ENCODE peak calls at places on chromosomes 3 and 15, in five cellular contexts. One of them, this sample, is unnamed.

GRCh38 chr15:27796405-27797085 is 302.6 kb downstream of the OCA2 start:
- DNase-seq in heart right ventricle: no peak
- DNase-seq in SJSA1: no peak
- DNase-seq in Caki2: no peak
- DNase-seq in body of pancreas: no peak
- DNase-seq in this sample: no peak

GRCh38 chr3:17320266-17320665 is 422.2 kb downstream of the TBC1D5 start:
- DNase-seq in heart right ventricle: no peak
- DNase-seq in SJSA1: no peak
- DNase-seq in Caki2: no peak
- DNase-seq in body of pancreas: no peak
- DNase-seq in this sample: no peak

GRCh38 chr15:63260786-63261185 is 16.6 kb upstream of the APH1B start:
- DNase-seq in heart right ventricle: no peak
- DNase-seq in SJSA1: no peak
- DNase-seq in Caki2: no peak
- DNase-seq in body of pancreas: no peak
- DNase-seq in this sample: no peak

GRCh38 chr3:166829896-166830295 is 550.2 kb downstream of the ZBBX start:
- DNase-seq in heart right ventricle: no peak
- DNase-seq in SJSA1: no peak
- DNase-seq in Caki2: peak; percentile 69
- DNase-seq in body of pancreas: no peak
- DNase-seq in this sample: no peak

GRCh38 chr3:172868565-172869172 is 118.1 kb downstream of the ECT2 start:
- DNase-seq in heart right ventricle: no peak
- DNase-seq in SJSA1: no peak
- DNase-seq in Caki2: no peak
- DNase-seq in body of pancreas: no peak
- DNase-seq in this sample: no peak

GRCh38 chr3:189508784-189509489 is 122.3 kb upstream of the TP63 start:
- DNase-seq in heart right ventricle: no peak
- DNase-seq in SJSA1: no peak
- DNase-seq in Caki2: no peak
- DNase-seq in body of pancreas: no peak
- DNase-seq in this sample: no peak

GRCh38 chr3:181313379-181313778 is 323.8 kb upstream of the DNAJC19 start:
- DNase-seq in heart right ventricle: no peak
- DNase-seq in SJSA1: no peak
- DNase-seq in Caki2: no peak
- DNase-seq in body of pancreas: no peak
- DNase-seq in this sample: no peak

GRCh38 chr3:108698461-108698860 is 58.7 kb downstream of the RETNLB start:
- DNase-seq in heart right ventricle: no peak
- DNase-seq in SJSA1: no peak
- DNase-seq in Caki2: no peak
- DNase-seq in body of pancreas: no peak
- DNase-seq in this sample: no peak

GRCh38 chr3:183812746-183813445 is 12.5 kb downstream of the MAP6D1 start:
- DNase-seq in heart right ventricle: no peak
- DNase-seq in SJSA1: no peak
- DNase-seq in Caki2: no peak
- DNase-seq in body of pancreas: no peak
- DNase-seq in this sample: peak; percentile 30

This sample was measured in nucleus accumbens.